ENCODE peak calls at places on chromosomes 3 and 15, in eight cellular contexts. L is A549; S is activated B cell treated with CpG ODN at 0.5 μM for 24 hours; Q is CD4-positive, alpha-beta T cell; C is fibroblast of pulmonary artery; A is neural crest cell; M is dorsolateral prefrontal cortex; B is mammary epithelial cell. J is an unnamed sample.
A peak's percentile ranks its signal among the peaks of the same experiment; 100 is the strongest.

GRCh38 chr3:152910211-152910610 is 75.3 kb downstream of the P2RY1 start:
- DNase-seq in L (no peak), S (no peak), Q (no peak), C (peak; percentile 8), A (no peak), M (no peak), B (no peak), J (no peak)

GRCh38 chr3:107111889-107112288 is 265.4 kb upstream of the CCDC54 start:
- DNase-seq in L (no peak), S (no peak), Q (no peak), C (no peak), A (no peak), M (no peak), B (no peak), J (no peak)

GRCh38 chr3:31204026-31204795 is 309.8 kb upstream of the GADL1 start:
- DNase-seq in L (peak; percentile 5), S (no peak), Q (no peak), C (no peak), A (no peak), M (no peak), B (no peak), J (no peak)

GRCh38 chr3:183472155-183472554 is 43.7 kb upstream of the MCF2L2 start:
- DNase-seq in L (no peak), S (no peak), Q (no peak), C (no peak), A (no peak), M (no peak), B (no peak), J (no peak)

GRCh38 chr3:151014619-151015018 is 42.1 kb upstream of the CLRN1 start:
- DNase-seq in L (no peak), S (no peak), Q (no peak), C (no peak), A (no peak), M (no peak), B (no peak), J (no peak)

GRCh38 chr3:155317211-155317610 is 23.7 kb upstream of the STRIT1 start:
- DNase-seq in L (no peak), S (no peak), Q (no peak), C (no peak), A (no peak), M (no peak), B (no peak), J (no peak)

GRCh38 chr3:151816091-151816604 is 2.2 kb downstream of the AADAC start:
- DNase-seq in L (peak; percentile 17), S (no peak), Q (no peak), C (peak; percentile 89), A (no peak), M (no peak), B (peak; percentile 82), J (no peak)

GRCh38 chr3:89104499-89104898 is 2.9 kb upstream of the EPHA3 start:
- DNase-seq in L (no peak), S (no peak), Q (no peak), C (no peak), A (no peak), M (no peak), B (no peak), J (no peak)

GRCh38 chr15:95169701-95170459 is 938.5 kb downstream of the MCTP2 start:
- DNase-seq in L (no peak), S (no peak), Q (no peak), C (peak; percentile 35), A (no peak), M (peak; percentile 44), B (no peak), J (no peak)

GRCh38 chr15:95709959-95710695 is 620.4 kb upstream of the NR2F2 start:
- DNase-seq in L (no peak), S (no peak), Q (no peak), C (no peak), A (no peak), M (no peak), B (no peak), J (no peak)

GRCh38 chr3:42070089-42070885 is 20.9 kb upstream of the TRAK1 start:
- DNase-seq in L (no peak), S (no peak), Q (no peak), C (no peak), A (no peak), M (no peak), B (peak; percentile 22), J (no peak)

GRCh38 chr15:70526221-70526973 is 237.0 kb downstream of the UACA start:
- DNase-seq in L (peak; percentile 85), S (peak; percentile 63), Q (no peak), C (peak; percentile 20), A (no peak), M (no peak), B (peak; percentile 84), J (no peak)

GRCh38 chr3:126348308-126348920 is 8.8 kb downstream of the KLF15 start:
- DNase-seq in L (no peak), S (no peak), Q (no peak), C (peak; percentile 12), A (no peak), M (no peak), B (no peak), J (no peak)

GRCh38 chr3:160458151-160458550 is 8.6 kb upstream of the TRIM59 start:
- DNase-seq in L (no peak), S (no peak), Q (no peak), C (no peak), A (no peak), M (no peak), B (no peak), J (no peak)

GRCh38 chr15:67241132-67241855 is 13.2 kb downstream of the AAGAB start:
- DNase-seq in L (no peak), S (no peak), Q (no peak), C (no peak), A (no peak), M (no peak), B (peak; percentile 14), J (no peak)

GRCh38 chr15:33941279-33942063 is 26.8 kb upstream of the CHRM5 start:
- DNase-seq in L (no peak), S (no peak), Q (no peak), C (no peak), A (no peak), M (no peak), B (no peak), J (no peak)

GRCh38 chr15:78438595-78439285 is 724 bp downstream of the IREB2 start:
- DNase-seq in L (peak; percentile 43), S (no peak), Q (no peak), C (peak; percentile 19), A (peak; percentile 40), M (peak; percentile 11), B (peak; percentile 11), J (no peak)

DNA sequence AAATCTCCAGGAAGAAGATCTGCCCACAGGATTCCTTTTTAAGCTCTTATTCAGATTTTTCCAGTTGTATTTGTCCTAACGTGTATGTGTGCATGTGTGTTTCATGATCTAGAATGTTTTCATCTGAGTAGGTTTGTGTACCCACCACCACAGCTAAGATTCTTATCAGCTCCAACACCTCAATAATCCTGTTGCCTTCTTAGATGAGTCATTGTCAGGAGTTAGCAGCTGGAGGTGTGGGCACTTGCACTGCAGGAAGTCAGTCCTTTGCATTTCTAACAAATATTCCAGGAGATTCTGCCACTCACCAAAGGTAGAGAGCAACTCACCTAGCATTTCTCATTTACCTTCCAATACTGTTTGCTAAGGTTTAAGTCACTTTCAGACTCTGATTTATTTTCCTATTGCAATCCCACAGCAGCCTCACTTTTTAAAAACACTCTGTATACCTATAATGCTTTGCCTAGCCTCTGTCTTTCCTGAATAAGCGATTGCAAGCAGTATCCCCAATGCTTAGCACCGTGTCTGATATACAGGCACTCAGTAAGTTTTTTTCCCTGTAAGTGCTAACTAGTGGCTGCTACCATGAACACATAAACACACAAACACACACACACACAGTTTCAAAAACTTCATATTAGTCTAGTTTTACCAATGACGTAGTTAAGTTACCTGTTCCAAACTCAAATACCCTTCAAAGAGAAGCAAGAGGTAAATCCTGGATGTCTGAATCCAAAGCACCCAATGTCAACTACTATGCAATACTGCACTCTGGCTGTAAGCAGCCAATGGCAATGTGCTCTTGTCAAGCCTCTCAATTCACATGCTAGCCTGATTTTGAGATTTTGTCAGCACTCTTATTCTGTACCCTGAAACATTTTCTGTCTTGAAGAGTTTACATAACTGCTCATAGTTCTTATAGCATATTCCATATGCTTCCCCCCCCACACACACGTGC is 713.5 kb upstream of the LMCD1 start:
- DNase-seq in L (no peak), S (no peak), Q (no peak), C (peak; percentile 13), A (no peak), M (no peak), B (peak; percentile 1), J (no peak)
- TF ChIP-seq CTCF in L (no peak), S (no peak), Q (no peak), C (peak; percentile 20), A (no peak), M (peak; percentile 11), B (no peak), J (peak; percentile 15)

GRCh38 chr3:123236902-123237301 is 35.2 kb downstream of the SEC22A start:
- DNase-seq in L (no peak), S (no peak), Q (no peak), C (no peak), A (no peak), M (no peak), B (no peak), J (no peak)
- TF ChIP-seq CTCF in L (no peak), S (no peak), Q (no peak), C (no peak), A (no peak), M (no peak), B (no peak), J (no peak)

GRCh38 chr15:65836665-65837064 is 32.6 kb upstream of the RAB11A start:
- DNase-seq in L (no peak), S (no peak), Q (no peak), C (no peak), A (no peak), M (no peak), B (no peak), J (no peak)
- TF ChIP-seq CTCF in L (peak; percentile 56), S (no peak), Q (peak; percentile 56), C (peak; percentile 13), A (peak; percentile 26), M (peak; percentile 18), B (no peak), J (peak; percentile 46)

GRCh38 chr3:139456391-139456790 is 19.9 kb downstream of the RBP2 start:
- DNase-seq in L (no peak), S (no peak), Q (no peak), C (no peak), A (no peak), M (no peak), B (no peak), J (no peak)

GRCh38 chr3:139460096-139460495 is 16.2 kb downstream of the RBP2 start:
- DNase-seq in L (no peak), S (no peak), Q (no peak), C (no peak), A (no peak), M (no peak), B (no peak), J (no peak)

GRCh38 chr3:139457066-139457465 is 19.2 kb downstream of the RBP2 start:
- DNase-seq in L (no peak), S (no peak), Q (no peak), C (no peak), A (no peak), M (no peak), B (peak; percentile 79), J (no peak)

GRCh38 chr3:139458348-139458747 is 18.0 kb downstream of the RBP2 start:
- DNase-seq in L (no peak), S (no peak), Q (no peak), C (no peak), A (no peak), M (no peak), B (no peak), J (no peak)

DNA sequence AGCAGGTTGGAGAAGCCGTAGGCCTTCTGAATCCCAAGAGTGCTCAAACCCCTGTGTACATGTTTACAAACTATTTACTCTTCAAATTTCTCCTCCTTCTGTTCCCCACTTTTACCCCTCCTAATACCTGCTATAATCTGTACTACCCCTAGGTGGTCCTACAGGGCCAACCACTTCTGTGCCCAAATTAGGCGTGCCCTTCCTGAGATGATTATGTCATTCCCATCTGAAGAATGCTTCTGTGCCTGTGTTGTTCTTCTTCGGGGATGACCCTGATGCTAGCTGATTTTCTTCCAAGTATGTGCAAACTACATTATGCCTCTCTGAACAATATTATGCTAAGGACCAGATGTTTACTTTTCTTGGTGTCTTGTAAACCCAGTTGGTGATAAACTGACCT is 20.5 kb downstream of the RBP2 start:
- DNase-seq in L (peak; percentile 4), S (no peak), Q (no peak), C (no peak), A (no peak), M (no peak), B (no peak), J (no peak)
- TF ChIP-seq CTCF in L (no peak), S (no peak), Q (no peak), C (no peak), A (peak; percentile 43), M (no peak), B (no peak), J (no peak)

J was measured in D721Med.